ENCODE peak calls at places on chromosome 15, in four cellular contexts. One of them, this sample, is unnamed.

GRCh38 chr15:85491663-85492062 is 111.3 kb downstream of the AKAP13 start:
- DNase-seq in naive thymus-derived CD8-positive, alpha-beta T cell: no peak
- DNase-seq in endodermal cell: no peak
- DNase-seq in activated CD4-positive, alpha-beta memory T cell treated with anti-CD3 and anti-CD28 coated beads, Interleukin-2, amount 10 ng/mL, durations not matched to agents 7 days and 5 days: no peak
- DNase-seq in this sample: no peak

GRCh38 chr15:58748040-58748786 is 1.3 kb downstream of the ADAM10 start:
- DNase-seq in naive thymus-derived CD8-positive, alpha-beta T cell: peak
- DNase-seq in endodermal cell: no peak
- DNase-seq in activated CD4-positive, alpha-beta memory T cell treated with anti-CD3 and anti-CD28 coated beads, Interleukin-2, amount 10 ng/mL, durations not matched to agents 7 days and 5 days: peak
- DNase-seq in this sample: no peak

GRCh38 chr15:76674883-76675282 is 230.3 kb downstream of the SCAPER start:
- DNase-seq in activated CD4-positive, alpha-beta memory T cell treated with anti-CD3 and anti-CD28 coated beads, Interleukin-2, amount 10 ng/mL, durations not matched to agents 7 days and 5 days: no peak
- DNase-seq in naive thymus-derived CD8-positive, alpha-beta T cell: no peak
- DNase-seq in endodermal cell: no peak
- DNase-seq in this sample: no peak

GRCh38 chr15:65835452-65835851 is 33.8 kb upstream of the RAB11A start:
- DNase-seq in naive thymus-derived CD8-positive, alpha-beta T cell: no peak
- DNase-seq in activated CD4-positive, alpha-beta memory T cell treated with anti-CD3 and anti-CD28 coated beads, Interleukin-2, amount 10 ng/mL, durations not matched to agents 7 days and 5 days: no peak
- DNase-seq in endodermal cell: no peak
- DNase-seq in this sample: no peak

GRCh38 chr15:79221696-79222095 is 60.8 kb upstream of the ANKRD34C start:
- DNase-seq in activated CD4-positive, alpha-beta memory T cell treated with anti-CD3 and anti-CD28 coated beads, Interleukin-2, amount 10 ng/mL, durations not matched to agents 7 days and 5 days: no peak
- DNase-seq in endodermal cell: no peak
- DNase-seq in naive thymus-derived CD8-positive, alpha-beta T cell: no peak
- DNase-seq in this sample: no peak

GRCh38 chr15:52527898-52528464 is 699 bp downstream of the MYO5A start:
- DNase-seq in endodermal cell: no peak
- DNase-seq in naive thymus-derived CD8-positive, alpha-beta T cell: peak
- DNase-seq in activated CD4-positive, alpha-beta memory T cell treated with anti-CD3 and anti-CD28 coated beads, Interleukin-2, amount 10 ng/mL, durations not matched to agents 7 days and 5 days: peak
- DNase-seq in this sample: peak

GRCh38 chr15:70236306-70237103 is 138.8 kb upstream of the TLE3 start:
- DNase-seq in activated CD4-positive, alpha-beta memory T cell treated with anti-CD3 and anti-CD28 coated beads, Interleukin-2, amount 10 ng/mL, durations not matched to agents 7 days and 5 days: no peak
- DNase-seq in endodermal cell: peak
- DNase-seq in naive thymus-derived CD8-positive, alpha-beta T cell: no peak
- DNase-seq in this sample: no peak

GRCh38 chr15:101808201-101808600 is 3.8 kb upstream of the OR4F15 start:
- DNase-seq in endodermal cell: no peak
- DNase-seq in naive thymus-derived CD8-positive, alpha-beta T cell: no peak
- DNase-seq in activated CD4-positive, alpha-beta memory T cell treated with anti-CD3 and anti-CD28 coated beads, Interleukin-2, amount 10 ng/mL, durations not matched to agents 7 days and 5 days: no peak
- DNase-seq in this sample: no peak

GRCh38 chr15:84981711-84982300 is at the start of gene PDE8A:
- DNase-seq in endodermal cell: peak
- DNase-seq in activated CD4-positive, alpha-beta memory T cell treated with anti-CD3 and anti-CD28 coated beads, Interleukin-2, amount 10 ng/mL, durations not matched to agents 7 days and 5 days: peak
- DNase-seq in naive thymus-derived CD8-positive, alpha-beta T cell: peak
- DNase-seq in this sample: peak

GRCh38 chr15:25242166-25242879 is 196.5 kb downstream of the UBE3A start:
- DNase-seq in activated CD4-positive, alpha-beta memory T cell treated with anti-CD3 and anti-CD28 coated beads, Interleukin-2, amount 10 ng/mL, durations not matched to agents 7 days and 5 days: no peak
- DNase-seq in endodermal cell: no peak
- DNase-seq in naive thymus-derived CD8-positive, alpha-beta T cell: no peak
- DNase-seq in this sample: no peak

GRCh38 chr15:31442203-31443090 is 115.8 kb downstream of the KLF13 start:
- DNase-seq in naive thymus-derived CD8-positive, alpha-beta T cell: no peak
- DNase-seq in activated CD4-positive, alpha-beta memory T cell treated with anti-CD3 and anti-CD28 coated beads, Interleukin-2, amount 10 ng/mL, durations not matched to agents 7 days and 5 days: no peak
- DNase-seq in endodermal cell: peak
- DNase-seq in this sample: no peak

GRCh38 chr15:52196891-52197290 is 5.7 kb upstream of the GNB5 start:
- DNase-seq in naive thymus-derived CD8-positive, alpha-beta T cell: no peak
- DNase-seq in endodermal cell: no peak
- DNase-seq in activated CD4-positive, alpha-beta memory T cell treated with anti-CD3 and anti-CD28 coated beads, Interleukin-2, amount 10 ng/mL, durations not matched to agents 7 days and 5 days: no peak
- DNase-seq in this sample: no peak

GRCh38 chr15:77657629-77658238 is 25.0 kb upstream of the LINGO1 start:
- DNase-seq in endodermal cell: no peak
- DNase-seq in naive thymus-derived CD8-positive, alpha-beta T cell: no peak
- DNase-seq in activated CD4-positive, alpha-beta memory T cell treated with anti-CD3 and anti-CD28 coated beads, Interleukin-2, amount 10 ng/mL, durations not matched to agents 7 days and 5 days: no peak
- DNase-seq in this sample: no peak

GRCh38 chr15:29139540-29140459 is 129.8 kb downstream of the NSMCE3 start:
- DNase-seq in endodermal cell: peak
- DNase-seq in activated CD4-positive, alpha-beta memory T cell treated with anti-CD3 and anti-CD28 coated beads, Interleukin-2, amount 10 ng/mL, durations not matched to agents 7 days and 5 days: peak
- DNase-seq in naive thymus-derived CD8-positive, alpha-beta T cell: peak
- DNase-seq in this sample: peak

GRCh38 chr15:70012895-70013294 is 84.8 kb downstream of the TLE3 start:
- DNase-seq in activated CD4-positive, alpha-beta memory T cell treated with anti-CD3 and anti-CD28 coated beads, Interleukin-2, amount 10 ng/mL, durations not matched to agents 7 days and 5 days: no peak
- DNase-seq in naive thymus-derived CD8-positive, alpha-beta T cell: no peak
- DNase-seq in endodermal cell: no peak
- DNase-seq in this sample: no peak

GRCh38 chr15:66235866-66236265 is 17.7 kb downstream of the MEGF11 start:
- DNase-seq in activated CD4-positive, alpha-beta memory T cell treated with anti-CD3 and anti-CD28 coated beads, Interleukin-2, amount 10 ng/mL, durations not matched to agents 7 days and 5 days: no peak
- DNase-seq in endodermal cell: no peak
- DNase-seq in naive thymus-derived CD8-positive, alpha-beta T cell: no peak
- DNase-seq in this sample: no peak

GRCh38 chr15:77810180-77810579 is 177.5 kb upstream of the LINGO1 start:
- DNase-seq in naive thymus-derived CD8-positive, alpha-beta T cell: no peak
- DNase-seq in activated CD4-positive, alpha-beta memory T cell treated with anti-CD3 and anti-CD28 coated beads, Interleukin-2, amount 10 ng/mL, durations not matched to agents 7 days and 5 days: no peak
- DNase-seq in endodermal cell: no peak
- DNase-seq in this sample: no peak

GRCh38 chr15:91930092-91930491 is 76.6 kb downstream of the SLCO3A1 start:
- DNase-seq in endodermal cell: no peak
- DNase-seq in naive thymus-derived CD8-positive, alpha-beta T cell: no peak
- DNase-seq in activated CD4-positive, alpha-beta memory T cell treated with anti-CD3 and anti-CD28 coated beads, Interleukin-2, amount 10 ng/mL, durations not matched to agents 7 days and 5 days: no peak
- DNase-seq in this sample: no peak

GRCh38 chr15:58017869-58018268 is 47.6 kb downstream of the ALDH1A2 start:
- DNase-seq in activated CD4-positive, alpha-beta memory T cell treated with anti-CD3 and anti-CD28 coated beads, Interleukin-2, amount 10 ng/mL, durations not matched to agents 7 days and 5 days: no peak
- DNase-seq in naive thymus-derived CD8-positive, alpha-beta T cell: no peak
- DNase-seq in endodermal cell: no peak
- DNase-seq in this sample: no peak

GRCh38 chr15:25727116-25727515 is 136.0 kb downstream of the ATP10A start:
- DNase-seq in activated CD4-positive, alpha-beta memory T cell treated with anti-CD3 and anti-CD28 coated beads, Interleukin-2, amount 10 ng/mL, durations not matched to agents 7 days and 5 days: peak
- DNase-seq in endodermal cell: no peak
- DNase-seq in naive thymus-derived CD8-positive, alpha-beta T cell: no peak
- DNase-seq in this sample: no peak

GRCh38 chr15:38863381-38863780 is 298.8 kb upstream of the RASGRP1 start:
- DNase-seq in activated CD4-positive, alpha-beta memory T cell treated with anti-CD3 and anti-CD28 coated beads, Interleukin-2, amount 10 ng/mL, durations not matched to agents 7 days and 5 days: no peak
- DNase-seq in endodermal cell: no peak
- DNase-seq in naive thymus-derived CD8-positive, alpha-beta T cell: no peak
- DNase-seq in this sample: no peak

GRCh38 chr15:27222479-27222878 is 251.5 kb downstream of the GABRG3 start:
- DNase-seq in naive thymus-derived CD8-positive, alpha-beta T cell: no peak
- DNase-seq in endodermal cell: no peak
- DNase-seq in activated CD4-positive, alpha-beta memory T cell treated with anti-CD3 and anti-CD28 coated beads, Interleukin-2, amount 10 ng/mL, durations not matched to agents 7 days and 5 days: no peak
- DNase-seq in this sample: no peak

GRCh38 chr15:53346583-53346982 is 412.9 kb downstream of the WDR72 start:
- DNase-seq in endodermal cell: no peak
- DNase-seq in activated CD4-positive, alpha-beta memory T cell treated with anti-CD3 and anti-CD28 coated beads, Interleukin-2, amount 10 ng/mL, durations not matched to agents 7 days and 5 days: no peak
- DNase-seq in naive thymus-derived CD8-positive, alpha-beta T cell: no peak
- DNase-seq in this sample: no peak

GRCh38 chr15:48221885-48222284 is 15.8 kb downstream of the SLC12A1 start:
- DNase-seq in naive thymus-derived CD8-positive, alpha-beta T cell: no peak
- DNase-seq in endodermal cell: no peak
- DNase-seq in activated CD4-positive, alpha-beta memory T cell treated with anti-CD3 and anti-CD28 coated beads, Interleukin-2, amount 10 ng/mL, durations not matched to agents 7 days and 5 days: no peak
- DNase-seq in this sample: no peak

GRCh38 chr15:48935236-48935635 is 28.5 kb downstream of the SHC4 start:
- DNase-seq in naive thymus-derived CD8-positive, alpha-beta T cell: no peak
- DNase-seq in endodermal cell: no peak
- DNase-seq in activated CD4-positive, alpha-beta memory T cell treated with anti-CD3 and anti-CD28 coated beads, Interleukin-2, amount 10 ng/mL, durations not matched to agents 7 days and 5 days: no peak
- DNase-seq in this sample: no peak

GRCh38 chr15:29740692-29741311 is 81.5 kb downstream of the TJP1 start:
- DNase-seq in naive thymus-derived CD8-positive, alpha-beta T cell: no peak
- DNase-seq in activated CD4-positive, alpha-beta memory T cell treated with anti-CD3 and anti-CD28 coated beads, Interleukin-2, amount 10 ng/mL, durations not matched to agents 7 days and 5 days: no peak
- DNase-seq in endodermal cell: no peak
- DNase-seq in this sample: no peak

GRCh38 chr15:98904466-98905048 is 103.0 kb downstream of the PGPEP1L start:
- DNase-seq in activated CD4-positive, alpha-beta memory T cell treated with anti-CD3 and anti-CD28 coated beads, Interleukin-2, amount 10 ng/mL, durations not matched to agents 7 days and 5 days: peak
- DNase-seq in endodermal cell: peak
- DNase-seq in naive thymus-derived CD8-positive, alpha-beta T cell: no peak
- DNase-seq in this sample: no peak

GRCh38 chr15:73034213-73034612 is 18.1 kb upstream of the NEO1 start:
- DNase-seq in naive thymus-derived CD8-positive, alpha-beta T cell: no peak
- DNase-seq in endodermal cell: no peak
- DNase-seq in activated CD4-positive, alpha-beta memory T cell treated with anti-CD3 and anti-CD28 coated beads, Interleukin-2, amount 10 ng/mL, durations not matched to agents 7 days and 5 days: no peak
- DNase-seq in this sample: no peak

GRCh38 chr15:28921336-28921735 is 35.6 kb downstream of the APBA2 start:
- DNase-seq in endodermal cell: peak
- DNase-seq in naive thymus-derived CD8-positive, alpha-beta T cell: no peak
- DNase-seq in activated CD4-positive, alpha-beta memory T cell treated with anti-CD3 and anti-CD28 coated beads, Interleukin-2, amount 10 ng/mL, durations not matched to agents 7 days and 5 days: no peak
- DNase-seq in this sample: no peak

This sample was measured in effector CD8-positive, alpha-beta T cell.